ENCODE peak calls at places on chromosomes 16 and 17, in ten cellular contexts. H, S, J, Y, R, L, K, I, M and A are unnamed samples.

GRCh38 chr17:79033046-79033616 is 9.2 kb downstream of the C1QTNF1 start:
- DNase-seq in J (no peak), Y (peak; percentile 23), S (no peak), M (no peak), H (peak; percentile 4), R (peak; percentile 17), I (no peak), L (peak; percentile 45), K (no peak), A (no peak)

GRCh38 chr16:83899272-83899897 is 470 bp downstream of the MLYCD start:
- DNase-seq in R (peak; percentile 62), S (peak; percentile 31), J (peak; percentile 75), Y (peak; percentile 80), H (no peak), L (no peak), K (peak; percentile 78), I (no peak), M (peak; percentile 21), A (peak; percentile 65)

GRCh38 chr17:5526821-5527598 is 40.6 kb downstream of the MIS12 start:
- DNase-seq in J (peak; percentile 89), M (peak; percentile 85), S (peak; percentile 79), I (peak; percentile 75), Y (peak; percentile 36), L (peak; percentile 12), K (peak; percentile 91), R (peak; percentile 83), H (peak; percentile 74), A (peak; percentile 89)

GRCh38 chr17:9644910-9645751 is at the start of gene USP43:
- DNase-seq in I (peak; percentile 32), S (no peak), Y (peak; percentile 87), H (no peak), J (no peak), R (no peak), M (peak; percentile 73), L (peak; percentile 59), K (peak; percentile 89), A (no peak)

GRCh38 chr17:40550608-40551007 is 14.7 kb downstream of the CCR7 start:
- DNase-seq in I (no peak), Y (peak; percentile 51), M (no peak), L (no peak), R (peak; percentile 72), K (no peak), J (peak; percentile 79), S (peak; percentile 51), H (peak; percentile 79), A (peak; percentile 15)

GRCh38 chr16:59210955-59211541 is 476.9 kb upstream of the GOT2 start:
- DNase-seq in S (peak; percentile 17), H (no peak), Y (no peak), K (peak; percentile 60), R (peak; percentile 22), M (no peak), I (no peak), J (no peak), L (peak; percentile 8), A (peak; percentile 42)

GRCh38 chr17:82703036-82703745 is 4.7 kb upstream of the RAB40B start:
- DNase-seq in H (no peak), M (no peak), I (no peak), S (no peak), L (no peak), R (no peak), K (no peak), J (no peak), Y (no peak), A (no peak)

GRCh38 chr16:48041861-48042435 is 113.8 kb downstream of the ABCC12 start:
- DNase-seq in M (peak; percentile 19), R (no peak), J (no peak), K (peak; percentile 19), I (peak; percentile 13), L (no peak), H (no peak), S (no peak), Y (no peak), A (no peak)

GRCh38 chr17:59837362-59838195 is 55.2 kb downstream of the TUBD1 start:
- DNase-seq in K (peak; percentile 98), J (peak; percentile 81), L (peak; percentile 92), M (peak; percentile 100), Y (no peak), H (peak; percentile 60), S (peak; percentile 89), R (peak; percentile 41), I (peak; percentile 100), A (peak; percentile 86)

GRCh38 chr17:13825526-13826040 is 223.9 kb upstream of the HS3ST3A1 start:
- DNase-seq in K (no peak), Y (no peak), J (no peak), I (no peak), S (no peak), M (no peak), R (no peak), H (no peak), L (no peak), A (no peak)

GRCh38 chr16:11848842-11849241 is 2.5 kb downstream of the RSL1D1 start:
- DNase-seq in R (no peak), H (no peak), I (no peak), Y (no peak), M (no peak), J (no peak), L (no peak), K (no peak), S (no peak), A (no peak)

GRCh38 chr17:59425085-59425901 is 93.8 kb downstream of the YPEL2 start:
- DNase-seq in Y (peak; percentile 74), J (peak; percentile 80), S (peak; percentile 76), I (no peak), R (peak; percentile 65), L (no peak), M (no peak), H (peak; percentile 56), K (peak; percentile 64), A (no peak)

GRCh38 chr16:77335652-77336234 is 99.1 kb downstream of the ADAMTS18 start:
- DNase-seq in L (no peak), R (no peak), S (no peak), H (no peak), Y (no peak), J (no peak), K (no peak), I (no peak), M (peak; percentile 13), A (no peak)

GRCh38 chr17:78839762-78840529 is 668 bp downstream of the USP36 start:
- DNase-seq in Y (peak; percentile 82), I (no peak), S (no peak), K (peak; percentile 70), L (no peak), J (peak; percentile 75), M (peak; percentile 43), H (peak; percentile 56), R (peak; percentile 42), A (peak; percentile 71)

GRCh38 chr17:18248300-18248731 is 10.2 kb downstream of the FLII start:
- DNase-seq in Y (no peak), J (peak; percentile 79), I (no peak), M (peak; percentile 75), K (peak; percentile 80), L (peak; percentile 65), H (peak; percentile 72), S (peak; percentile 71), R (peak; percentile 57), A (peak; percentile 70)

GRCh38 chr16:55454861-55455260 is 24.1 kb upstream of the MMP2 start:
- DNase-seq in Y (no peak), J (no peak), L (no peak), K (no peak), S (no peak), H (no peak), M (no peak), I (no peak), R (no peak), A (no peak)
- H3K9me3 ChIP-seq in Y (no peaks in the 10 kb centered on the region), J (no peaks in the 10 kb centered on the region), L (no peaks in the 10 kb centered on the region), K (no peaks in the 10 kb centered on the region), S (no peaks in the 10 kb centered on the region), H (no peaks in the 10 kb centered on the region), M (no peaks in the 10 kb centered on the region), I (no peaks in the 10 kb centered on the region), R (no peaks in the 10 kb centered on the region), A (no peaks in the 10 kb centered on the region)

GRCh38 chr17:39450847-39451581 is at the start of gene MED1:
- DNase-seq in Y (peak; percentile 95), J (peak; percentile 96), L (peak; percentile 93), I (peak; percentile 96), M (peak; percentile 96), K (peak; percentile 98), R (peak; percentile 95), H (peak; percentile 94), S (peak; percentile 96), A (peak; percentile 97)
- TF ChIP-seq CTCF in Y (no peak), J (no peak), L (no peak), I (no peak), M (no peak), K (no peak), R (no peak), H (no peak), S (no peak), A (no peak)

DNA sequence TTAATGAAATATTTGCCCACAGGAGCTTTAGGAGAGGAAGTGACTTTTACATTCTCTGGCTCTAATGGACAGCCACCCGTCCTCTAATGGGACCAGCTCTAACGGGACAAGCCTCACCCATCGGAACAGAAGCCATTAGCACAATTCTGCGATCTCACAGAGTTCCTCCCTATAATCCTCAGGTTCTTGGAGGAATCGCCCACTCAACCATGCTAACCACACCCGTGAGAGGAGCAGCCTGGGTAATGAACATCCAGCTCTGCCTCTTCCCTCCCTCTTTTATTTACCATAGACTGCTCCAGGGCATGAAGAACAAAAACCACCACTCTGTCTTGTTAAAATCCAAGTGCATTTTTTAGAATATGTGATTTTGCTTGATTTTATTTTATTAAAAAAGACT is 6.8 kb downstream of the SLC35B1 start:
- DNase-seq in Y (no peak), L (no peak), I (no peak), J (no peak), S (no peak), M (no peak), K (no peak), R (no peak), H (no peak), A (no peak)
- H3K36me3 ChIP-seq in Y (peaks cover 60% of the 10 kb centered on the region), L (peaks cover 16% of the 10 kb centered on the region), I (peaks cover 47% of the 10 kb centered on the region), J (peaks cover 61% of the 10 kb centered on the region), S (peaks cover 8% of the 10 kb centered on the region), M (peaks cover 53% of the 10 kb centered on the region), K (no peaks in the 10 kb centered on the region), R (peaks cover 63% of the 10 kb centered on the region), H (no peaks in the 10 kb centered on the region), A (no peaks in the 10 kb centered on the region)

GRCh38 chr16:31913668-31914067 is 40.1 kb downstream of the ZNF267 start:
- DNase-seq in R (no peak), S (no peak), M (no peak), I (no peak), Y (no peak), J (no peak), H (no peak), L (no peak), K (no peak), A (no peak)
- H3K9me3 ChIP-seq in R (peaks cover 7% of the 10 kb centered on the region), S (peaks cover 3% of the 10 kb centered on the region), M (peaks cover 90% of the 10 kb centered on the region), I (peaks cover 53% of the 10 kb centered on the region), Y (peaks cover 97% of the 10 kb centered on the region), J (peaks cover 13% of the 10 kb centered on the region), H (peaks cover 79% of the 10 kb centered on the region), L (peaks cover 8% of the 10 kb centered on the region), K (peaks cover 91% of the 10 kb centered on the region), A (peaks cover 42% of the 10 kb centered on the region)

DNA sequence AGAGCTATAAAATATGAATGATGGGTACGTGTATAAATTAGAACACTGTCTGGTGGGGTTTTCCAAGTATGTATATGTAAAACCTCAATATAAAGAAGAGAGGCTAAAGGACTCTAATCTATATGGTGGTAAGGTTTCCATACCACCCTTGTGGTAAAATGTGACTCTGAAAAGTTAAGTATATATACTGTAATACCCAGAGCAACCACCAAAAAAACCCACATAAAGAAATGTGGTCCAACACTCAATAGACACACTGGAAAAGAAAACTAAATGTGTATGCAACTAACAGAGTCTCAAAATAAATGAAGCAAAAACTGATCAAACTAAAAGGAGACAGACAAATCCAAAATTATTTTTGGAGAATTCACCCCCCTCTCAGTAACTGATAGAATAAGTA is 72.2 kb downstream of the XPO6 start:
- DNase-seq in S (no peak), L (no peak), Y (no peak), M (no peak), K (no peak), I (no peak), J (no peak), H (no peak), R (no peak), A (no peak)
- TF ChIP-seq CTCF in S (no peak), L (peak; percentile 44), Y (no peak), M (no peak), K (no peak), I (no peak), J (no peak), H (no peak), R (peak; percentile 51), A (no peak)